ENCODE peak calls at places on chromosome 1, in six cellular contexts. One of them, this sample, is unnamed.

GRCh38 chr1:6302568-6302967 is 41.7 kb upstream of the GPR153 start:
- DNase-seq in WTC11: no peak
- DNase-seq in GM12878: no peak
- DNase-seq in HCT116: no peak
- DNase-seq in K562: no peak
- DNase-seq in HepG2: no peak
- DNase-seq in this sample: no peak

GRCh38 chr1:91018006-91018405 is 3.8 kb downstream of the ZNF644 start:
- DNase-seq in K562: no peak
- DNase-seq in HepG2: peak
- DNase-seq in HCT116: no peak
- DNase-seq in GM12878: no peak
- DNase-seq in WTC11: no peak
- DNase-seq in this sample: no peak

GRCh38 chr1:45913183-45913924 is 109.9 kb downstream of the MAST2 start:
- DNase-seq in WTC11: no peak
- DNase-seq in K562: no peak
- DNase-seq in HepG2: no peak
- DNase-seq in HCT116: no peak
- DNase-seq in GM12878: no peak
- DNase-seq in this sample: no peak

GRCh38 chr1:176801553-176802020 is 338.6 kb downstream of the PAPPA2 start:
- DNase-seq in GM12878: no peak
- DNase-seq in HepG2: no peak
- DNase-seq in HCT116: no peak
- DNase-seq in WTC11: no peak
- DNase-seq in K562: no peak
- DNase-seq in this sample: no peak

GRCh38 chr1:209886219-209886536 is 51.8 kb upstream of the SYT14 start:
- DNase-seq in HCT116: no peak
- DNase-seq in HepG2: no peak
- DNase-seq in WTC11: no peak
- DNase-seq in GM12878: no peak
- DNase-seq in K562: no peak
- DNase-seq in this sample: no peak

GRCh38 chr1:111513410-111514020 is 10.1 kb upstream of the ADORA3 start:
- DNase-seq in HepG2: peak
- DNase-seq in WTC11: no peak
- DNase-seq in HCT116: no peak
- DNase-seq in GM12878: no peak
- DNase-seq in K562: no peak
- DNase-seq in this sample: no peak

GRCh38 chr1:208467401-208467800 is 223.2 kb upstream of the PLXNA2 start:
- DNase-seq in K562: no peak
- DNase-seq in HepG2: no peak
- DNase-seq in WTC11: no peak
- DNase-seq in GM12878: no peak
- DNase-seq in HCT116: no peak
- DNase-seq in this sample: no peak

GRCh38 chr1:118459871-118460270 is 274.8 kb upstream of the SPAG17 start:
- DNase-seq in GM12878: no peak
- DNase-seq in WTC11: no peak
- DNase-seq in HCT116: no peak
- DNase-seq in K562: no peak
- DNase-seq in HepG2: no peak
- DNase-seq in this sample: no peak

GRCh38 chr1:117166076-117166475 is 44.5 kb upstream of the TRIM45 start:
- DNase-seq in WTC11: no peak
- DNase-seq in GM12878: no peak
- DNase-seq in HCT116: no peak
- DNase-seq in HepG2: no peak
- DNase-seq in K562: no peak
- DNase-seq in this sample: no peak

GRCh38 chr1:41102653-41103052 is 81.1 kb upstream of the SLFNL1 start:
- DNase-seq in HepG2: no peak
- DNase-seq in K562: no peak
- DNase-seq in GM12878: no peak
- DNase-seq in WTC11: no peak
- DNase-seq in HCT116: no peak
- DNase-seq in this sample: no peak

GRCh38 chr1:39230261-39231190 is 26.0 kb downstream of the MACF1 start:
- DNase-seq in K562: no peak
- DNase-seq in GM12878: peak
- DNase-seq in HCT116: no peak
- DNase-seq in WTC11: no peak
- DNase-seq in HepG2: peak
- DNase-seq in this sample: peak

GRCh38 chr1:213244664-213245091 is 193.6 kb downstream of the RPS6KC1 start:
- DNase-seq in WTC11: no peak
- DNase-seq in K562: peak
- DNase-seq in GM12878: no peak
- DNase-seq in HepG2: peak
- DNase-seq in HCT116: peak
- DNase-seq in this sample: no peak

DNA sequence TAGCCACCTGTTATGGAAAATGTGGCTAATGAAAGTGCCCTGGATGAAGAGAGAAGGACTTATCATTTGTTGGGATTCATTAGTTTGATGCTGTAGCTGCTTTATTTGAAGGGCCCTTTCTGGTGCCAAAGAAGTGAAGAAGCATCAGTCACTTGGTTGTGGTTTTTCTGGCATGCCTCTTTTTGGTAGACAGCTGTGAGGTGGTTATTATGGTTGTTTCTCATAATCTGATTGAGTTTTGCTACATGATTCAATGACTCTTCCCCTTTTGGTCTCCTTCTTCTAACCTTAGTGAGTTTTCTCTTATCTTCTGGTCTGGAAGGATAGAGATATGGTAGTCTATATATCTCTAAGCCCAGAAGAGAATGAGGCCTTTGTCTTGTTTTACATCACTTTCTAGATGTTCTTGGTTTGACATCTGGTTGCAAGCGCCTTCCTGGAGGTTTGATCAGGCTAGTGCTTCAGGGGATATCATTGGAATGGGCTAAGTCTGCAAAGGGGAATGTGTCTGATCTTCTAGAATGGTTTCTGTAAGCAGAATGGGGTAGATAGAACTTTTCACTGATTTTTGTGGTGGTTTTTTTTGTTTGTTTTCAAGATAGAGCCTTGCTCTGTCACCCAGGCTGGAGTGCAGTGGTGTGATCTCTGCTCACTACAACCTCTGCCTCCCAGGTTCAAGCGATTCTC is 26.0 kb downstream of the ARID1A start:
- DNase-seq in WTC11: no peak
- DNase-seq in K562: peak
- DNase-seq in HCT116: no peak
- DNase-seq in HepG2: no peak
- DNase-seq in GM12878: no peak
- DNase-seq in this sample: no peak
- TF ChIP-seq ATF3 in WTC11: no peak
- TF ChIP-seq ATF3 in K562: no peak
- TF ChIP-seq ATF3 in HCT116: no peak
- TF ChIP-seq ATF3 in HepG2: no peak
- TF ChIP-seq ATF3 in GM12878: no peak
- TF ChIP-seq ATF3 in this sample: no peak

GRCh38 chr1:228335406-228336307 is 71.0 kb downstream of the TRIM11 start:
- DNase-seq in GM12878: no peak
- DNase-seq in K562: no peak
- DNase-seq in HepG2: no peak
- DNase-seq in WTC11: no peak
- DNase-seq in HCT116: no peak
- DNase-seq in this sample: no peak
- TF ChIP-seq ATF3 in GM12878: no peak
- TF ChIP-seq ATF3 in K562: no peak
- TF ChIP-seq ATF3 in HepG2: no peak
- TF ChIP-seq ATF3 in WTC11: no peak
- TF ChIP-seq ATF3 in HCT116: no peak
- TF ChIP-seq ATF3 in this sample: no peak

DNA sequence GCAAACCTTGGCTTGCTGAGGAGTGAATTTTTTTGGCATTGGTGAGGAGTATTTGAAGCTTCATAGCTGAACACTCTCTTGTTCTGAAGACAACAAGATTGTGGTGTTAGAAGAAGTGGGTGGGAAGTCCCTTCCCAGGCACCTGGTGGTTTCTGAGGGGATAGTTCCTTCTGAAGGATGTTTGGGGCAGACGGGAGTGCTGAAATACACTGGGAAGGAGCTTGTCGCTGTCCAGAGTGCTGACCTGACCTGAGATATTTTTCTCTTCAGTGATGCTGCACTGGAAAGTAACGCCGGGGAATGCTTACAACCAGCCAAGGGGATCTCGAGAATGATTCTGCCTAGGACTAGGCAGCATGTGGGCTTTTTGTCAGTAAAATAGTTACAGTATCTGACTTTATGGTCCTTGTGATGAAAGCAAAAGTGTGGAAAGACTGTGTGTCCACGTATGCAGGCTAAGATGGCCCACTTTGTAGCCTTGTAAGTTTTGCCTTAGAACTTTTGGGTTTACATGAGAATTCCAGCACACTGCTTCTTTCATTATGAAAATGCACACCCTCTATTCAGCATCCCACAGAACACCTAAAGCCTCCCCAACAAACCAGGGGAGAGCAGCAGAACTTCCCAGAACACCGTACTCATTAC is 33.1 kb upstream of the NFASC start:
- DNase-seq in HCT116: no peak
- DNase-seq in GM12878: no peak
- DNase-seq in WTC11: peak
- DNase-seq in HepG2: peak
- DNase-seq in K562: peak
- DNase-seq in this sample: no peak
- TF ChIP-seq ATF3 in HCT116: no peak
- TF ChIP-seq ATF3 in GM12878: no peak
- TF ChIP-seq ATF3 in WTC11: no peak
- TF ChIP-seq ATF3 in HepG2: no peak
- TF ChIP-seq ATF3 in K562: no peak
- TF ChIP-seq ATF3 in this sample: no peak

DNA sequence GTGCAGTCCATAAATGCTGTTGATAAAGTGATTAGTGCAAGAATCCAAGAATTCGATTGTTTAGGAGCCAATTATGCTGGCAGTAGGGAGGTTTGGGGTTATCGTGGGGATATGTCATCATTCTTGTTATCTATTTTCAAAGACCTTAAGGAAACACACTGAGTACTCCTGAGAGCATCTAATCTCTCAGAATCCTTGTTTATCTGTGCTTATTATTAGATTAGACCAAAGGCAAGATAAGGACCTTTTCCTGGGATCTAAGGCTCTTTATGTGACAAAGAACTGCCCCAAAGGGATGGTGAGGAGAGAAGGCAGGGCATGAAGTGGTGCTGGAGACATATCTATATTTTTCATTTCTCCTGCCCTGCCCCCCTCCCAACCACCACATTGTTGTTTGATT is 139.1 kb downstream of the TSEN15 start:
- DNase-seq in K562: no peak
- DNase-seq in WTC11: no peak
- DNase-seq in GM12878: no peak
- DNase-seq in HepG2: no peak
- DNase-seq in HCT116: no peak
- DNase-seq in this sample: no peak
- TF ChIP-seq ATF3 in K562: no peak
- TF ChIP-seq ATF3 in WTC11: no peak
- TF ChIP-seq ATF3 in GM12878: no peak
- TF ChIP-seq ATF3 in HepG2: no peak
- TF ChIP-seq ATF3 in HCT116: no peak
- TF ChIP-seq ATF3 in this sample: no peak